ENCODE peak calls at places on chromosomes 12 and 14, in four cellular contexts. R is hippocampal formation, E is hepatic stellate cell, W is endothelial cell. A is an unnamed sample.

GRCh38 chr12:113268621-113269020 is 47.4 kb downstream of the TPCN1 start:
- DNase-seq in E (no peak), R (no peak), W (no peak), A (no peak)

GRCh38 chr12:108839890-108840230 is 17.5 kb downstream of the SSH1 start:
- DNase-seq in R (no peak), E (no peak), W (no peak), A (no peak)

GRCh38 chr14:105091335-105092123 is 26.3 kb upstream of the GPR132 start:
- DNase-seq in W (no peak), E (no peak), R (no peak), A (no peak)

GRCh38 chr12:95859947-95860850 is 1.4 kb downstream of the SNRPF start:
- DNase-seq in R (no peak), E (no peak), W (no peak), A (no peak)

GRCh38 chr12:52395761-52396434 is 10.2 kb downstream of the KRT82 start:
- DNase-seq in E (no peak), W (peak; percentile 25), R (no peak), A (no peak)

GRCh38 chr14:51069065-51069464 is 25.8 kb downstream of the TRIM9 start:
- DNase-seq in R (no peak), W (no peak), E (no peak), A (no peak)

GRCh38 chr12:7806863-7807487 is 17.8 kb downstream of the NANOG start:
- DNase-seq in R (peak; percentile 14), E (peak; percentile 71), W (peak; percentile 88), A (peak; percentile 41)

GRCh38 chr14:103696466-103697071 is 18.7 kb downstream of the XRCC3 start:
- DNase-seq in E (peak; percentile 65), W (no peak), R (peak; percentile 15), A (no peak)

GRCh38 chr14:105944632-105945610 is 418.5 kb downstream of the TMEM121 start:
- DNase-seq in R (no peak), E (no peak), W (no peak), A (peak; percentile 75)

GRCh38 chr14:50410921-50411320 is 14.2 kb upstream of the CDKL1 start:
- DNase-seq in W (no peak), R (no peak), E (peak; percentile 16), A (no peak)

GRCh38 chr14:33682746-33683145 is 268.1 kb downstream of the EGLN3 start:
- DNase-seq in E (no peak), R (no peak), W (no peak), A (no peak)

GRCh38 chr14:86799244-86799647 is 1193.7 kb downstream of the GALC start:
- DNase-seq in R (no peak), E (no peak), W (no peak), A (no peak)

GRCh38 chr14:97975960-97976359 is 1178.8 kb downstream of the VRK1 start:
- DNase-seq in R (no peak), W (no peak), E (no peak), A (no peak)

GRCh38 chr14:101772770-101773169 is 11.3 kb downstream of the PPP2R5C start:
- DNase-seq in W (no peak), R (no peak), E (no peak), A (no peak)

GRCh38 chr14:61109288-61109687 is 128.2 kb downstream of the SLC38A6 start:
- DNase-seq in E (no peak), W (no peak), R (no peak), A (no peak)

GRCh38 chr12:131275824-131276223 is 322.1 kb downstream of the ADGRD1 start:
- DNase-seq in E (no peak), R (no peak), W (no peak), A (no peak)

GRCh38 chr12:2794261-2794735 is 472 bp upstream of the FKBP4 start:
- DNase-seq in W (no peak), R (peak; percentile 79), E (peak; percentile 75), A (peak; percentile 22)

GRCh38 chr14:93960108-93960475 is 16.3 kb downstream of the ASB2 start:
- DNase-seq in R (no peak), E (no peak), W (no peak), A (peak; percentile 44)

GRCh38 chr12:126588586-126589249 is 1523.5 kb downstream of the AACS start:
- DNase-seq in W (no peak), E (no peak), R (no peak), A (peak; percentile 8)

GRCh38 chr12:75623631-75624118 is 112.3 kb upstream of the KRR1 start:
- DNase-seq in W (no peak), E (no peak), R (no peak), A (no peak)

GRCh38 chr12:65098364-65098763 is 22.7 kb downstream of the WIF1 start:
- DNase-seq in E (no peak), W (no peak), R (no peak), A (no peak)

GRCh38 chr14:70416717-70417349 is at the start of gene SYNJ2BP:
- DNase-seq in E (peak; percentile 79), W (peak; percentile 60), R (peak; percentile 64), A (peak; percentile 21)